ENCODE peak calls at places on chromosomes 2 and 18, in four cellular contexts. U is nephron progenitor cell, B is NCI-H2107, I is GM10248. A is an unnamed sample.

GRCh38 chr18:13235981-13236380 is 17.4 kb downstream of the LDLRAD4 start:
- DNase-seq in U (no peak), B (no peak), I (no peak), A (peak; percentile 27)

GRCh38 chr2:160735696-160736095 is 242.1 kb upstream of the RBMS1 start:
- DNase-seq in U (no peak), B (no peak), I (no peak), A (no peak)

GRCh38 chr18:26327062-26327461 is 100.8 kb downstream of the TAF4B start:
- DNase-seq in U (no peak), B (no peak), I (no peak), A (no peak)

GRCh38 chr2:9634121-9634520 is 3.3 kb upstream of the YWHAQ start:
- DNase-seq in U (no peak), B (no peak), I (no peak), A (no peak)

GRCh38 chr2:199348871-199349270 is 108.9 kb downstream of the SATB2 start:
- DNase-seq in U (no peak), B (no peak), I (no peak), A (no peak)

GRCh38 chr2:164302786-164303185 is 318.5 kb downstream of the GRB14 start:
- DNase-seq in U (no peak), B (no peak), I (no peak), A (peak; percentile 4)

GRCh38 chr2:174339971-174340399 is 5.2 kb downstream of the SP9 start:
- DNase-seq in U (no peak), B (no peak), I (no peak), A (no peak)

GRCh38 chr2:152861349-152861942 is 143.0 kb downstream of the ARL6IP6 start:
- DNase-seq in U (peak; percentile 17), B (no peak), I (peak; percentile 23), A (peak; percentile 31)